ENCODE peak calls at places on chromosomes 12 and 14, in seven cellular contexts. L is stimulated activated CD4-positive, alpha-beta T cell treated with anti-CD3 and anti-CD28 coated beads, Interleukin-1b, Interleukin-23, amount 100 ng/mL, for 24 hours; O is fibroblast of pulmonary artery; G is activated CD8-positive, alpha-beta memory T cell treated with anti-CD3 and anti-CD28 coated beads for 24 hours; M is HEK293T; N is amniotic stem cell; F is sciatic nerve. U is an unnamed sample.

GRCh38 chr12:81209001-81209400 is 131.1 kb downstream of the ACSS3 start:
- DNase-seq in F (no peak), G (no peak), O (peak; percentile 21), L (no peak), N (peak; percentile 8), M (no peak), U (no peak)

GRCh38 chr12:92146497-92146828 is 817 bp upstream of the BTG1 start:
- DNase-seq in F (no peak), G (no peak), M (no peak), N (no peak), L (no peak), O (peak; percentile 46), U (no peak)

GRCh38 chr14:75280831-75281690 is 2.4 kb downstream of the FOS start:
- DNase-seq in O (peak; percentile 75), N (no peak), M (no peak), L (no peak), G (no peak), F (no peak), U (no peak)

GRCh38 chr12:85569261-85569660 is 266.9 kb downstream of the RASSF9 start:
- DNase-seq in G (no peak), N (no peak), L (no peak), O (no peak), M (no peak), F (no peak), U (no peak)

GRCh38 chr12:94262228-94263010 is 114.0 kb downstream of the PLXNC1 start:
- DNase-seq in N (peak; percentile 86), G (peak; percentile 88), F (peak; percentile 92), L (peak; percentile 21), M (no peak), O (peak; percentile 98), U (peak; percentile 96)

GRCh38 chr14:93764211-93764659 is 24.1 kb downstream of the PRIMA1 start:
- DNase-seq in G (no peak), M (no peak), L (no peak), O (peak; percentile 1), N (no peak), F (no peak), U (no peak)

GRCh38 chr12:8033153-8034044 is 883 bp downstream of the FOXJ2 start:
- DNase-seq in L (no peak), N (no peak), M (peak; percentile 43), F (peak; percentile 83), G (peak; percentile 76), O (peak; percentile 33), U (no peak)

GRCh38 chr12:17579148-17580026 is 510.6 kb downstream of the RERGL start:
- DNase-seq in G (no peak), N (no peak), L (no peak), F (no peak), O (no peak), M (no peak), U (no peak)

GRCh38 chr12:62130400-62130799 is 129.8 kb upstream of the USP15 start:
- DNase-seq in L (no peak), N (no peak), M (no peak), O (no peak), F (no peak), G (no peak), U (no peak)

GRCh38 chr14:51304956-51305355 is 64.9 kb downstream of the TMX1 start:
- DNase-seq in L (no peak), N (peak; percentile 77), O (peak; percentile 84), M (no peak), F (no peak), G (no peak), U (peak; percentile 93)

GRCh38 chr14:69636051-69636639 is 24.7 kb downstream of the SUSD6 start:
- DNase-seq in N (no peak), G (peak; percentile 77), M (no peak), O (no peak), F (no peak), L (no peak), U (no peak)

GRCh38 chr12:56261503-56262230 is 3.5 kb upstream of the ANKRD52 start:
- DNase-seq in M (no peak), N (no peak), G (no peak), O (peak; percentile 38), F (no peak), L (no peak), U (no peak)

GRCh38 chr12:116708826-116709756 is 28.8 kb downstream of the SPRING1 start:
- DNase-seq in G (peak; percentile 74), O (peak; percentile 70), N (peak; percentile 57), M (no peak), L (no peak), F (peak; percentile 68), U (no peak)

GRCh38 chr12:54370218-54370730 is 6.0 kb upstream of the GPR84 start:
- DNase-seq in F (peak; percentile 87), L (no peak), G (peak; percentile 76), O (peak; percentile 84), N (peak; percentile 55), M (peak; percentile 85), U (no peak)

GRCh38 chr14:32697114-32697513 is 241.6 kb upstream of the NPAS3 start:
- DNase-seq in F (no peak), L (no peak), M (no peak), N (no peak), O (no peak), G (no peak), U (no peak)

GRCh38 chr14:50805396-50805795 is 25.6 kb downstream of the NIN start:
- DNase-seq in L (no peak), N (no peak), M (no peak), G (peak; percentile 37), O (no peak), F (no peak), U (no peak)

GRCh38 chr12:12926571-12927071 is 25.3 kb downstream of the GPRC5D start:
- DNase-seq in M (no peak), L (no peak), O (no peak), G (no peak), N (no peak), F (no peak), U (no peak)

GRCh38 chr12:114215766-114216165 is 190.2 kb downstream of the TBX5 start:
- DNase-seq in L (no peak), N (no peak), F (no peak), O (no peak), G (no peak), M (no peak), U (no peak)

GRCh38 chr12:123474493-123475255 is 16.7 kb downstream of the SNRNP35 start:
- DNase-seq in N (no peak), M (no peak), L (no peak), O (no peak), G (no peak), F (no peak), U (no peak)

GRCh38 chr12:21117995-21118394 is 13.0 kb upstream of the SLCO1B1 start:
- DNase-seq in O (no peak), F (no peak), G (no peak), M (no peak), N (no peak), L (no peak), U (no peak)

GRCh38 chr12:65881348-65881961 is 57.2 kb downstream of the HMGA2 start:
- DNase-seq in L (no peak), N (no peak), O (peak; percentile 90), M (no peak), G (no peak), F (peak; percentile 69), U (no peak)

GRCh38 chr12:6204533-6205143 is 4.4 kb downstream of the CD9 start:
- DNase-seq in F (no peak), G (no peak), L (no peak), M (no peak), N (no peak), O (peak; percentile 61), U (no peak)

GRCh38 chr14:30822080-30822571 is 52.2 kb upstream of the COCH start:
- DNase-seq in N (no peak), G (no peak), M (no peak), L (no peak), F (no peak), O (no peak), U (no peak)

GRCh38 chr14:74902941-74903705 is 19.9 kb downstream of the RPS6KL1 start:
- DNase-seq in G (no peak), O (no peak), M (no peak), N (no peak), L (no peak), F (no peak), U (no peak)